ENCODE peak calls at places on chromosomes 12 and 14, in four cellular contexts. N is activated CD8-positive, alpha-beta memory T cell treated with anti-CD3 and anti-CD28 coated beads for 48 hours; J is nephron progenitor cell; Y is CD8-positive, alpha-beta T cell. M is an unnamed sample.

GRCh38 chr12:8609061-8609570 is 3.5 kb downstream of the AICDA start:
- DNase-seq in N (no peak), J (peak; percentile 23), Y (no peak), M (no peak)

GRCh38 chr12:54357802-54358619 is 6.3 kb downstream of the GPR84 start:
- DNase-seq in N (no peak), J (peak; percentile 55), Y (no peak), M (peak; percentile 58)

GRCh38 chr14:100067971-100068959 is 3.0 kb downstream of the EVL start:
- DNase-seq in N (peak; percentile 86), J (no peak), Y (peak; percentile 76), M (peak; percentile 74)

GRCh38 chr14:75469606-75470237 is 41.9 kb downstream of the JDP2 start:
- DNase-seq in N (no peak), J (no peak), Y (no peak), M (no peak)

GRCh38 chr14:89955418-89956293 is at the start of gene TDP1:
- DNase-seq in N (peak; percentile 93), J (peak; percentile 98), Y (peak; percentile 98), M (peak; percentile 97)

GRCh38 chr12:69274861-69275260 is 35.5 kb downstream of the CPSF6 start:
- DNase-seq in N (no peak), J (no peak), Y (no peak), M (no peak)

GRCh38 chr12:56836317-56836716 is 73.2 kb downstream of the HSD17B6 start:
- DNase-seq in N (no peak), J (no peak), Y (no peak), M (no peak)

GRCh38 chr14:75579882-75580281 is 1.5 kb downstream of the FLVCR2 start:
- DNase-seq in N (no peak), J (no peak), Y (no peak), M (no peak)

GRCh38 chr14:94897092-94897491 is 127.2 kb upstream of the GSC start:
- DNase-seq in N (no peak), J (no peak), Y (no peak), M (no peak)

GRCh38 chr12:26135010-26135420 is 10.2 kb upstream of the BHLHE41 start:
- DNase-seq in N (no peak), J (no peak), Y (no peak), M (no peak)

GRCh38 chr14:30980980-30981379 is 44.5 kb upstream of the AP4S1 start:
- DNase-seq in N (no peak), J (no peak), Y (no peak), M (no peak)

GRCh38 chr12:114272071-114272470 is 133.9 kb downstream of the TBX5 start:
- DNase-seq in N (no peak), J (no peak), Y (no peak), M (no peak)